ENCODE peak calls at places on chromosomes 11 and 22, in six cellular contexts. K, J, A, I, P and W are unnamed samples.

GRCh38 chr11:73510877-73511276 is 87.0 kb downstream of the FAM168A start:
- DNase-seq in K (no peak), J (no peak), A (no peak), I (no peak), P (no peak), W (no peak)

GRCh38 chr11:124669193-124669592 is 4.3 kb downstream of the SIAE start:
- DNase-seq in J (no peak), K (no peak), A (peak), I (peak), P (peak), W (peak)

GRCh38 chr11:17519486-17519885 is 24.7 kb downstream of the USH1C start:
- DNase-seq in P (no peak), A (no peak), J (no peak), I (no peak), K (no peak), W (no peak)

GRCh38 chr11:57457643-57458023 is 2.7 kb upstream of the RTN4RL2 start:
- DNase-seq in A (no peak), J (no peak), P (no peak), I (no peak), K (no peak), W (no peak)

GRCh38 chr11:33197915-33198727 is 36.8 kb upstream of the CSTF3 start:
- DNase-seq in A (no peak), P (no peak), J (no peak), I (no peak), K (no peak), W (no peak)

GRCh38 chr11:134374891-134375550 is 37.0 kb downstream of the B3GAT1 start:
- DNase-seq in P (no peak), J (no peak), I (no peak), K (no peak), A (no peak), W (no peak)

GRCh38 chr11:46298699-46299424 is 21.4 kb downstream of the CREB3L1 start:
- DNase-seq in I (no peak), P (no peak), K (no peak), J (no peak), A (peak), W (no peak)

GRCh38 chr11:60957188-60957587 is 5.2 kb upstream of the SLC15A3 start:
- DNase-seq in I (no peak), A (no peak), P (no peak), K (no peak), J (no peak), W (no peak)

GRCh38 chr11:131246156-131246555 is 124.3 kb upstream of the NTM start:
- DNase-seq in J (no peak), P (peak), A (no peak), K (no peak), I (no peak), W (no peak)

GRCh38 chr11:33452806-33453205 is 195.6 kb downstream of the HIPK3 start:
- DNase-seq in J (peak), A (no peak), K (no peak), P (no peak), I (no peak), W (peak)

GRCh38 chr11:12846766-12847615 is 162.1 kb upstream of the RASSF10 start:
- DNase-seq in K (no peak), I (no peak), A (no peak), J (no peak), P (no peak), W (no peak)

GRCh38 chr11:46967962-46968361 is 31.4 kb downstream of the CSTPP1 start:
- DNase-seq in K (no peak), P (no peak), J (no peak), I (no peak), A (no peak), W (no peak)

GRCh38 chr22:29994027-29994715 is 86.1 kb upstream of the HORMAD2 start:
- DNase-seq in K (no peak), I (peak), A (no peak), P (no peak), J (no peak), W (peak)

GRCh38 chr11:36402568-36403181 is 106.6 kb downstream of the PRR5L start:
- DNase-seq in I (no peak), P (no peak), K (no peak), J (no peak), A (no peak), W (no peak)

GRCh38 chr11:36398261-36398953 is 102.3 kb downstream of the PRR5L start:
- DNase-seq in I (no peak), A (no peak), J (no peak), P (no peak), K (no peak), W (no peak)

GRCh38 chr11:36399236-36399635 is 103.1 kb downstream of the PRR5L start:
- DNase-seq in I (no peak), P (no peak), J (no peak), K (no peak), A (no peak), W (no peak)

GRCh38 chr11:36399745-36400144 is 103.7 kb downstream of the PRR5L start:
- DNase-seq in K (no peak), I (no peak), J (no peak), A (no peak), P (no peak), W (no peak)

DNA sequence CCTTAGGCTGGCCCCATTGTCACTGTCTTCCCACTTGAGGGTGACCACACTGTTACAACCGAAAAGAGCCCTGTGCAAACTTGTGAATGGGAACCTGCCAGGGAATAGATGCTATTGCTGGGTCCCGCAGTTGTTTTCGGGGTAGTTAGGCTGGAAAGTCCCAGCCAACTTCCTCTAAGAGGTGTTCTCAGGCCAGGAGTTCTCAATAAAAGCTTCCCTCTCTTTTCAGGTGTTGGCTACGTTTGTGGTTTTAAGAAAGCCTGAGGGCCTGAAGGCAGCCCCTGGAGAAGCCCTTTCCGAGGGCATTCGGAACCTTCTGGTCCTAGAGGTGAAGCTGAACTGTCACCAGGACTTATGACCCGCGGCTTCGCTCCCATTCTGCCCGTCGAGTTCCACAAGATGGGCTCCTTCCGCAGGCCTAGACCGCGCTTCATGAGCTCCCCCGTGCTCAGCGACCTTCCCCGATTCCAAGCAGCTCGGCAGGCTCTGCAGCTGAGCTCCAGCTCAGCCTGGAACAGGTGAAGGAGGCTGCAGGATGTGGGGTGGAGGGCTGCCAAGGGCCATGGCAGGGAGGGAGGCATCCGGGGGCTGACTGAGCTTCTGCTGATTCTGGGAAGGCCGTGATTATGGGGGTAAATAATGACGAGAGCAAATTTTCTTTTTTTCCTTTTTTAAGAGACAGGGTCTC is 104.8 kb downstream of the PRR5L start:
- DNase-seq in P (no peak), I (no peak), K (no peak), A (peak), J (no peak), W (no peak)
- H3K4me3 ChIP-seq in P (no peak), I (no peak), K (no peak), A (no peak), J (no peak), W (no peak)

DNA sequence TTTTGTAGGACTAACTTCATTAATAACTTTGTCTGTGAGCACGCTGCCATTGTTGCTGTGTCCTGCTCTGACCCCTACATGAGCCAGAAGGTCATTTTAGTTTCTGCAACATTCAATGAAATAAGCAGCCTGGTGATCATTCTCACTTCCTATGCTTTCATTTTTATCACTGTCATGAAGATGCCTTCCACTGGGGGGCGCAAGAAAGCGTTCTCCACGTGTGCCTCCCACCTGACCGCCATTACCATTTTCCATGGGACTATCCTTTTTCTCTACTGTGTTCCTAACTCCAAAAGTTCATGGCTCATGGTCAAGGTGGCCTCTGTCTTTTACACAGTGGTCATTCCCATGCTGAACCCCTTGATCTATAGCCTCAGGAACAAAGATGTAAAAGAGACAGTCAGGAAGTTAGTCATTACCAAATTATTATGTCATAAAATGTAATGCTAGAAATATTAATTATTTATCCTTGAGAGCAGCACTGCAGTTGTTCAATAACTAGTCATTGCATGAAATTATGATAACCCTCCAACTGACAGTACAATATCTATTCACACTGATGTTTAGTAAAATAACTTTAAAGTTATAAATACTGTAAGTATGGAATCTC is 46.4 kb upstream of the OR5D13 start:
- DNase-seq in K (no peak), P (no peak), J (no peak), A (peak), I (no peak), W (no peak)
- TF ChIP-seq CTCF in K (no peak), P (no peak), J (no peak), A (peak), I (no peak), W (no peak)

GRCh38 chr11:67020949-67021348 is 2.0 kb upstream of the SYT12 start:
- DNase-seq in K (no peak), I (no peak), J (no peak), P (no peak), A (peak), W (no peak)

GRCh38 chr11:67022961-67023956 is at the start of gene SYT12:
- DNase-seq in P (peak), J (no peak), A (no peak), K (no peak), I (no peak), W (no peak)

GRCh38 chr11:67023957-67024353 is 1.0 kb downstream of the SYT12 start:
- DNase-seq in J (no peak), K (no peak), P (no peak), A (no peak), I (no peak), W (no peak)

GRCh38 chr11:67024410-67024809 is 1.5 kb downstream of the SYT12 start:
- DNase-seq in J (no peak), A (peak), I (no peak), K (no peak), P (no peak), W (no peak)

GRCh38 chr11:67022341-67022933 is 497 bp upstream of the SYT12 start:
- DNase-seq in A (no peak), I (no peak), K (no peak), P (no peak), J (peak), W (no peak)
- H3K4me3 ChIP-seq in A (no peak), I (peak), K (peak), P (peak), J (peak), W (peak)

GRCh38 chr11:58912124-58912523 is 27.2 kb upstream of the GLYATL1 start:
- DNase-seq in K (no peak), J (no peak), I (no peak), P (no peak), A (no peak), W (no peak)

GRCh38 chr11:58905141-58905715 is 34.1 kb upstream of the GLYATL1 start:
- DNase-seq in I (no peak), J (no peak), A (no peak), K (no peak), P (peak), W (no peak)

GRCh38 chr11:58902881-58903280 is 36.4 kb upstream of the GLYATL1 start:
- DNase-seq in I (no peak), K (no peak), A (no peak), J (no peak), P (no peak), W (no peak)

GRCh38 chr11:58905716-58906547 is 33.4 kb upstream of the GLYATL1 start:
- DNase-seq in K (no peak), J (peak), P (peak), I (no peak), A (no peak), W (peak)

DNA sequence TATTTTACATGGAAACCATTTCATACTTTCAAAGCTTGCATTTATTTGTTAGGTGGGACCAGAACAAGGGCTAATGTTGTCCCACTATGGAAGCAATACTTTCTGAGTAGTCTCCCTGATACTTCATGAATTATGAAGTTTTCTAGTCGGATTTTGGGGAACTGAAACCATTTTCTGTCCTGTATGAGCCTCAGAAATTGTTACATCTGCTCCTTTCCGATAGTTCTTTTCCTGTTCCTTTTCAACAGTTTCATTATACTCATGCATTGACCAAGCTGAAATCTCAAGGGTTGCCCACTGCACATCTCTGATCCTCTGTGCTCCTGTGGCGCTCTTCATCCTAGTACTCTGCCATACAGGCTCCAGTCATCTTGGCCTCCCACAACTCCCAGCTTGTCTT is 31.5 kb upstream of the GLYATL1 start:
- DNase-seq in J (no peak), P (no peak), I (no peak), K (no peak), A (no peak), W (no peak)
- TF ChIP-seq CTCF in J (no peak), P (no peak), I (no peak), K (no peak), A (no peak), W (no peak)

DNA sequence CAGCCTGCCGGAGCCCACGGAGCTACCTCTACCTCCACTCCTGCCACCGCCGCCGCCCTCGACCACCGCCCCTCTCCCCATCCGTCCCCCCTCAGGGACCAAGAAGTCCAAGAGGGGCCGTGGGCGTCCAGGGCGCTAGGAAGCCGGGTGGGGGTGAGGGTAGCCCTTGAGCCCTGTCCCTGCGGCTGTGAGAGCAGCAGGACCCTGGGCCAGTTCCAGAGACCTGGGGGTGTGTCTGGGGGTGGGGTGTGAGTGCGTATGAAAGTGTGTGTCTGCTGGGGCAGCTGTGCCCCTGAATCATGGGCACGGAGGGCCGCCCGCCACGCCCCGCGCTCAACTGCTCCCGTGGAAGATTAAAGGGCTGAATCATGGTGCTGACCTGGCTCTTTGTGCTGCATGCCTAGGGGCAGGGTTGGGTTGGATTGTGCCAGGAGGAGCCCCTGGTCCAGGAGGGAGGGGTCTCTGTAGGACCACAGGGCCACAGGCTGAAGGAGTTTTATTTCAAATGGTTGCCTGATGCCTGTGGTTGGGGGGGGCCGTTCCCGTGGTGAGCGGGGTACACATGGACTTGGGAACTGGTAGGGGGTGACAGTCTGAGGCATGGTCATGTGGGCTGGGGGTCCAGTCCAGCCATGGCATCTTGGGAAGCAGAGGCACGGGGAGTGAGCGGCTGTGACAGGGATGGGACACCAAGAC is 2.3 kb downstream of the PTPRCAP start:
- DNase-seq in J (no peak), I (no peak), P (no peak), K (no peak), A (peak), W (no peak)
- H3K4me3 ChIP-seq in J (no peak), I (no peak), P (no peak), K (no peak), A (peak), W (no peak)

DNA sequence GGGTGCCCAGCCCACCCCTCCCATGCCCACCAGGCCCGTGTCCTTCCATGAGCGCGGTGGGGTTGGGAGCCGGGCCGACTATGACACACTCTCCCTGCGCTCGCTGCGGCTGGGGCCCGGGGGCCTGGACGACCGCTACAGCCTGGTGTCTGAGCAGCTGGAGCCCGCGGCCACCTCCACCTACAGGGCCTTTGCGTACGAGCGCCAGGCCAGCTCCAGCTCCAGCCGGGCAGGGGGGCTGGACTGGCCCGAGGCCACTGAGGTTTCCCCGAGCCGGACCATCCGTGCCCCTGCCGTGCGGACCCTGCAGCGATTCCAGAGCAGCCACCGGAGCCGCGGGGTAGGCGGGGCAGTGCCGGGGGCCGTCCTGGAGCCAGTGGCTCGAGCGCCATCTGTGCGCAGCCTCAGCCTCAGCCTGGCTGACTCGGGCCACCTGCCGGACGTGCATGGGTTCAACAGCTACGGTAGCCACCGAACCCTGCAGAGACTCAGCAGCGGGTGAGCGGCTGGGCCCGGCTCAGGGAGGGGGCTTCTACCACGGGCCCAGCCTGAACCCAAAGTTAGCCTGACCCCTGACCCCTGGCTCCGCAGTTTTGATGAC is 3.0 kb downstream of the PKP3 start:
- DNase-seq in P (no peak), A (peak), K (no peak), I (peak), J (no peak), W (no peak)
- TF ChIP-seq CTCF in P (no peak), A (peak), K (peak), I (peak), J (peak), W (peak)

DNA sequence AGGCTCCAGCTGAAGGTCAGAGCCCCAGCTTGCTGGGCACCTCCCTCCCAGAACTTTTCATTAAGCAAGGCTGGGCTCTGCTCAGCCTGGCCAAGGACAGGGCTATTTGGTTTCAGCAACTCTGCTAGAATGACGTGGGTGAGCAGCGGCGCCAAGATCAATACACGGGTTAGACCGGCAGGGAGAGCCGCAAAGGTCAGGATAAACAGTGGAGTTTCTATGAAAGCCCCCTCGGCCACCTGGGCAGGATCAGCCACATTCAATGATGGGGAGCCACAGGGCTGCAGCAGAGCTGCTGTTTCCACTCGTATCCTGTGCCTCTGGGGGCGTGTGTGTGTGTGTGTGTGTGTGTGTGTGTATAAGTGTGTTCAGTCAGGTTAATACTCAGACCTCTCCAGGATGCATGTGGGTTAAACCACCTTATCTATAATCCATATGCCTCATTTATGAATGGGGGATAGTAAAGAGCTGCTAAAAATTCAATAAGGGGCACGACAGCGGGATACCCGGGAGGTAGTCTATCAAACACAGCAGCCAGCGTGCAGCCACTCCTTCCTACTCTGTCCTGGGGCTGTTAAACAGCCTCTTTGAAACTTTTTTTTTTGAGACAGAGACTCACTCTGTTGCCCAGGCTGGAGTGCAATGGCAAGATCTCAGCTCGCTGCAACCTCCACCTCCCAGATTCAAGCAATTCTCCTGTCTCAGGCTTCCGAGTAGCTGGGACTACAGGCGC is 34.8 kb downstream of the MYH9 start:
- DNase-seq in I (peak), J (peak), K (peak), P (peak), A (no peak), W (no peak)
- H3K4me3 ChIP-seq in I (peak), J (peak), K (peak), P (no peak), A (no peak), W (no peak)

GRCh38 chr11:104163100-104164027 is 583 bp downstream of the PDGFD start:
- DNase-seq in I (no peak), J (no peak), P (peak), K (no peak), A (peak), W (no peak)
- TF ChIP-seq CTCF in I (no peak), J (peak), P (peak), K (no peak), A (no peak), W (no peak)